ENCODE peak calls at places on chromosomes 16 and 17, in five cellular contexts. E, D, A, Y and T are unnamed samples.

GRCh38 chr17:27389542-27390140 is 66.6 kb upstream of the KSR1 start:
- DNase-seq in E (no peak), D (no peak), A (no peak), Y (no peak), T (no peak)

GRCh38 chr16:63185235-63185780 is 1149.1 kb upstream of the CDH8 start:
- DNase-seq in E (no peak), D (no peak), A (no peak), Y (no peak), T (no peak)

GRCh38 chr16:84196727-84197486 is 6.0 kb downstream of the ADAD2 start:
- DNase-seq in E (no peak), D (no peak), A (no peak), Y (no peak), T (no peak)

GRCh38 chr16:14419817-14420216 is 210.2 kb downstream of the PARN start:
- DNase-seq in E (no peak), D (no peak), A (no peak), Y (no peak), T (no peak)

GRCh38 chr17:56011406-56012131 is 141.7 kb upstream of the ANKFN1 start:
- DNase-seq in E (no peak), D (no peak), A (no peak), Y (no peak), T (no peak)

GRCh38 chr17:82152114-82152513 is 54.1 kb upstream of the FASN start:
- DNase-seq in E (no peak), D (no peak), A (no peak), Y (no peak), T (no peak)

GRCh38 chr17:70492368-70492767 is 323.0 kb downstream of the KCNJ2 start:
- DNase-seq in E (no peak), D (no peak), A (no peak), Y (no peak), T (no peak)

GRCh38 chr16:31489616-31490584 is 7.0 kb downstream of the SLC5A2 start:
- DNase-seq in E (no peak), D (peak), A (no peak), Y (no peak), T (no peak)

GRCh38 chr17:43020789-43021738 is 1.1 kb downstream of the VAT1 start:
- DNase-seq in E (peak), D (peak), A (peak), Y (peak), T (peak)

GRCh38 chr16:276360-277077 is 775 bp upstream of the RGS11 start:
- DNase-seq in E (no peak), D (no peak), A (no peak), Y (no peak), T (no peak)

GRCh38 chr17:4594406-4595349 is 10.3 kb downstream of the SMTNL2 start:
- DNase-seq in E (no peak), D (peak), A (peak), Y (no peak), T (peak)

GRCh38 chr17:10033449-10033848 is 128.4 kb upstream of the RCVRN start:
- DNase-seq in E (no peak), D (no peak), A (no peak), Y (no peak), T (no peak)

GRCh38 chr16:71226229-71227141 is 4.0 kb downstream of the HYDIN start:
- DNase-seq in E (no peak), D (no peak), A (no peak), Y (no peak), T (no peak)

GRCh38 chr17:80107231-80108021 is 6.0 kb downstream of the GAA start:
- DNase-seq in E (no peak), D (peak), A (no peak), Y (no peak), T (peak)

GRCh38 chr17:35907691-35908090 is 22.9 kb downstream of the RDM1 start:
- DNase-seq in E (no peak), D (no peak), A (no peak), Y (no peak), T (no peak)

GRCh38 chr17:15291674-15292361 is 26.7 kb upstream of the PMP22 start:
- DNase-seq in E (no peak), D (no peak), A (no peak), Y (no peak), T (no peak)

GRCh38 chr17:77107506-77108433 is 33.0 kb upstream of the SEC14L1 start:
- DNase-seq in E (no peak), D (no peak), A (no peak), Y (peak), T (no peak)

GRCh38 chr17:58412910-58413630 is 4.3 kb downstream of the RNF43 start:
- DNase-seq in E (no peak), D (no peak), A (no peak), Y (no peak), T (no peak)

GRCh38 chr16:81431554-81432353 is 12.9 kb upstream of the CMIP start:
- DNase-seq in E (peak), D (no peak), A (no peak), Y (no peak), T (no peak)

GRCh38 chr17:11487469-11487868 is 110.8 kb upstream of the DNAH9 start:
- DNase-seq in E (no peak), D (no peak), A (no peak), Y (no peak), T (no peak)

GRCh38 chr16:57592591-57593003 is 35.8 kb upstream of the ADGRG1 start:
- DNase-seq in E (no peak), D (peak), A (no peak), Y (peak), T (no peak)

GRCh38 chr17:42456223-42457106 is 2.2 kb upstream of the ATP6V0A1 start:
- DNase-seq in E (no peak), D (no peak), A (peak), Y (no peak), T (no peak)

GRCh38 chr17:15289285-15290185 is 24.4 kb upstream of the PMP22 start:
- DNase-seq in E (no peak), D (no peak), A (no peak), Y (no peak), T (no peak)

GRCh38 chr16:28283798-28284577 is 8.3 kb upstream of the SBK1 start:
- DNase-seq in E (no peak), D (no peak), A (no peak), Y (no peak), T (peak)

GRCh38 chr17:3574231-3574630 is 16.6 kb upstream of the TRPV3 start:
- DNase-seq in E (no peak), D (no peak), A (no peak), Y (no peak), T (no peak)

GRCh38 chr17:9185142-9185541 is 163.8 kb downstream of the NTN1 start:
- DNase-seq in E (no peak), D (no peak), A (no peak), Y (no peak), T (no peak)

GRCh38 chr17:58302171-58302918 is 21.6 kb upstream of the MPO start:
- DNase-seq in E (no peak), D (peak), A (no peak), Y (no peak), T (no peak)

GRCh38 chr17:64240741-64241347 is 22.2 kb downstream of the TEX2 start:
- DNase-seq in E (peak), D (peak), A (no peak), Y (no peak), T (no peak)

GRCh38 chr17:51653902-51654301 is 393.6 kb downstream of the UTP18 start:
- DNase-seq in E (no peak), D (no peak), A (no peak), Y (no peak), T (peak)

GRCh38 chr17:33046361-33047255 is 55.0 kb downstream of the SPACA3 start:
- DNase-seq in E (peak), D (no peak), A (no peak), Y (no peak), T (no peak)

GRCh38 chr17:59618894-59619312 is 792 bp upstream of the CLTC start:
- DNase-seq in E (no peak), D (no peak), A (no peak), Y (no peak), T (no peak)

GRCh38 chr16:476039-476438 is 50.6 kb downstream of the RAB11FIP3 start:
- DNase-seq in E (no peak), D (no peak), A (no peak), Y (no peak), T (no peak)

GRCh38 chr16:79267781-79268180 is 332.8 kb downstream of the MAF start:
- DNase-seq in E (no peak), D (no peak), A (no peak), Y (no peak), T (no peak)

GRCh38 chr17:27318633-27319032 is 24.7 kb downstream of the WSB1 start:
- DNase-seq in E (no peak), D (no peak), A (no peak), Y (no peak), T (no peak)

GRCh38 chr17:37570527-37571093 is 38.6 kb downstream of the SYNRG start:
- DNase-seq in E (no peak), D (no peak), A (peak), Y (no peak), T (peak)

GRCh38 chr17:80877095-80877828 is 114.4 kb upstream of the CHMP6 start:
- DNase-seq in E (no peak), D (peak), A (no peak), Y (no peak), T (peak)

GRCh38 chr16:3773663-3774062 is 56.3 kb upstream of the TRAP1 start:
- DNase-seq in E (no peak), D (no peak), A (no peak), Y (no peak), T (no peak)

GRCh38 chr17:82520041-82520910 is 744 bp downstream of the FOXK2 start:
- DNase-seq in E (no peak), D (peak), A (peak), Y (peak), T (peak)

GRCh38 chr16:19555938-19556778 is 655 bp downstream of the VPS35L start:
- DNase-seq in E (no peak), D (no peak), A (peak), Y (no peak), T (peak)